ENCODE peak calls at places on chromosomes 7 and 10, in eight cellular contexts. One of them, this sample, is unnamed.

GRCh38 chr10:12056758-12057157 is 12.0 kb upstream of the DHTKD1 start:
- DNase-seq in body of pancreas: peak
- DNase-seq in uterus: no peak
- DNase-seq in IMR-90: no peak
- DNase-seq in H1: no peak
- DNase-seq in HCT116: no peak
- DNase-seq in A549: no peak
- DNase-seq in ovary: no peak
- DNase-seq in this sample: peak

GRCh38 chr7:155009570-155010157 is 6.7 kb upstream of the PAXIP1 start:
- DNase-seq in uterus: no peak
- DNase-seq in ovary: no peak
- DNase-seq in IMR-90: no peak
- DNase-seq in H1: no peak
- DNase-seq in A549: peak
- DNase-seq in HCT116: peak
- DNase-seq in body of pancreas: peak
- DNase-seq in this sample: no peak

GRCh38 chr10:125095228-125095627 is 65.1 kb downstream of the CTBP2 start:
- DNase-seq in uterus: no peak
- DNase-seq in H1: no peak
- DNase-seq in ovary: peak
- DNase-seq in IMR-90: no peak
- DNase-seq in A549: no peak
- DNase-seq in body of pancreas: peak
- DNase-seq in HCT116: no peak
- DNase-seq in this sample: no peak

GRCh38 chr7:80847027-80847426 is 71.8 kb downstream of the SEMA3C start:
- DNase-seq in A549: no peak
- DNase-seq in uterus: no peak
- DNase-seq in HCT116: no peak
- DNase-seq in ovary: no peak
- DNase-seq in IMR-90: peak
- DNase-seq in H1: no peak
- DNase-seq in body of pancreas: no peak
- DNase-seq in this sample: no peak

GRCh38 chr7:80826520-80827237 is 92.2 kb downstream of the SEMA3C start:
- DNase-seq in A549: no peak
- DNase-seq in H1: no peak
- DNase-seq in body of pancreas: no peak
- DNase-seq in uterus: no peak
- DNase-seq in HCT116: peak
- DNase-seq in ovary: no peak
- DNase-seq in IMR-90: peak
- DNase-seq in this sample: no peak

GRCh38 chr7:131529179-131529578 is 27.2 kb downstream of the PODXL start:
- DNase-seq in body of pancreas: no peak
- DNase-seq in H1: no peak
- DNase-seq in ovary: peak
- DNase-seq in uterus: no peak
- DNase-seq in A549: no peak
- DNase-seq in HCT116: no peak
- DNase-seq in IMR-90: no peak
- DNase-seq in this sample: no peak

GRCh38 chr7:98617051-98617959 is at the start of gene NPTX2:
- DNase-seq in HCT116: no peak
- DNase-seq in A549: no peak
- DNase-seq in uterus: no peak
- DNase-seq in ovary: no peak
- DNase-seq in IMR-90: no peak
- DNase-seq in body of pancreas: peak
- DNase-seq in H1: no peak
- DNase-seq in this sample: peak

GRCh38 chr7:151660141-151660540 is 140.4 kb upstream of the RHEB start:
- DNase-seq in A549: no peak
- DNase-seq in ovary: no peak
- DNase-seq in body of pancreas: no peak
- DNase-seq in IMR-90: peak
- DNase-seq in H1: no peak
- DNase-seq in HCT116: no peak
- DNase-seq in uterus: no peak
- DNase-seq in this sample: no peak

GRCh38 chr10:46223064-46223480 is 63.7 kb upstream of the ANTXRL start:
- DNase-seq in body of pancreas: no peak
- DNase-seq in IMR-90: no peak
- DNase-seq in A549: no peak
- DNase-seq in HCT116: no peak
- DNase-seq in H1: no peak
- DNase-seq in uterus: no peak
- DNase-seq in ovary: no peak
- DNase-seq in this sample: peak

GRCh38 chr7:132430041-132430440 is 146.2 kb downstream of the PLXNA4 start:
- DNase-seq in HCT116: no peak
- DNase-seq in H1: no peak
- DNase-seq in A549: no peak
- DNase-seq in uterus: no peak
- DNase-seq in ovary: no peak
- DNase-seq in IMR-90: no peak
- DNase-seq in body of pancreas: no peak
- DNase-seq in this sample: no peak

GRCh38 chr10:131082201-131082850 is 229.2 kb downstream of the TCERG1L start:
- DNase-seq in HCT116: no peak
- DNase-seq in IMR-90: no peak
- DNase-seq in ovary: no peak
- DNase-seq in A549: no peak
- DNase-seq in H1: no peak
- DNase-seq in body of pancreas: no peak
- DNase-seq in uterus: no peak
- DNase-seq in this sample: no peak

GRCh38 chr10:114408112-114408967 is 4.0 kb upstream of the AFAP1L2 start:
- DNase-seq in IMR-90: no peak
- DNase-seq in uterus: no peak
- DNase-seq in ovary: no peak
- DNase-seq in body of pancreas: no peak
- DNase-seq in A549: no peak
- DNase-seq in H1: no peak
- DNase-seq in HCT116: no peak
- DNase-seq in this sample: no peak

GRCh38 chr10:71838264-71839211 is 12.5 kb downstream of the PSAP start:
- DNase-seq in ovary: no peak
- DNase-seq in IMR-90: peak
- DNase-seq in uterus: no peak
- DNase-seq in body of pancreas: no peak
- DNase-seq in A549: no peak
- DNase-seq in H1: no peak
- DNase-seq in HCT116: no peak
- DNase-seq in this sample: no peak

GRCh38 chr10:46306550-46307184 is 19.9 kb downstream of the ANTXRL start:
- DNase-seq in ovary: no peak
- DNase-seq in IMR-90: no peak
- DNase-seq in body of pancreas: no peak
- DNase-seq in uterus: no peak
- DNase-seq in H1: no peak
- DNase-seq in HCT116: no peak
- DNase-seq in A549: no peak
- DNase-seq in this sample: no peak

DNA sequence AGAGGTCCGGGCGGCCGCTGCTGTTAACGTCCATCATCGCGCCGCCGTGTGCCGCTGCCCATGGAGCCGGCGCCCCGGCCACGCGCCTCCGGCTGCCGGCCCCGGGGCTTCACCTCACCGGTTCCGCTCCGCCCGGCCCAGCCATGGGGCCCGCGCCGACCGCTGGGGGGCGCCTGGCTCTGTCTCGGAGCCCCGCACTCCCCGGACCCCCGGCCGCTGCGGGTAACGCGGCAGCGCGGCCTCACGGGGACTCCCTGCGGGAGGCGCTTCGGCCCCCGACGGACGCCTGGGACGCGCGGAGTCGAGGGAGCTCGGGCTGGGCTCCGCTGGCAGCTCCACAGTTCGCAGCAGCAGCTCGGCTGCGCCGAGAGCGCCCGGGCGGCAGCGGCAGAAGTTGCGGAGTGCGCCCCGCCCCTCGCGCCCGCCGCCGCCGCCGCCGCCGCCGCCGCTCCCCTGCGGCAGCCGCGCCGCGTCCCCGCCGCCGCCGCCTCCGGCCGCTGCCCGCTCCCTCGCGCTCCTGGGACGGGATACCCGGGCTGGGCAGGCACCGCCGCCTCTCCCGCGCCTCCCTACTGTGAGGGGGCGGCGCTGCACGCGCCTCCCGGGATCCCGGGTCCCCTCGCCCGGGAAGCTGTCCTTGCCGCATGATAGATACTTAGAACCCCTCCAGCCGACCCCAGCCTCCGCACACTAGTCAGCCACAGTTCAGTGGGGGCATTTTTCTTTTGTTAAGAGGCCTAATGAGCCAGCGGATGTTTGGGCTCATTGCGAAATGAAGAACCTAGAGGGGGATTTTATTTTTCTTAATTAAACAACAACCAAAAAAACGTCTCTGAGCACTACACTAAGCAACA is at the start of gene HTR7:
- DNase-seq in ovary: peak
- DNase-seq in body of pancreas: peak
- DNase-seq in A549: peak
- DNase-seq in H1: no peak
- DNase-seq in IMR-90: peak
- DNase-seq in HCT116: no peak
- DNase-seq in uterus: peak
- DNase-seq in this sample: peak
- TF ChIP-seq CTCF in ovary: peak
- TF ChIP-seq CTCF in body of pancreas: peak
- TF ChIP-seq CTCF in A549: peak
- TF ChIP-seq CTCF in H1: peak
- TF ChIP-seq CTCF in IMR-90: peak
- TF ChIP-seq CTCF in HCT116: no peak
- TF ChIP-seq CTCF in uterus: peak
- TF ChIP-seq CTCF in this sample: peak

DNA sequence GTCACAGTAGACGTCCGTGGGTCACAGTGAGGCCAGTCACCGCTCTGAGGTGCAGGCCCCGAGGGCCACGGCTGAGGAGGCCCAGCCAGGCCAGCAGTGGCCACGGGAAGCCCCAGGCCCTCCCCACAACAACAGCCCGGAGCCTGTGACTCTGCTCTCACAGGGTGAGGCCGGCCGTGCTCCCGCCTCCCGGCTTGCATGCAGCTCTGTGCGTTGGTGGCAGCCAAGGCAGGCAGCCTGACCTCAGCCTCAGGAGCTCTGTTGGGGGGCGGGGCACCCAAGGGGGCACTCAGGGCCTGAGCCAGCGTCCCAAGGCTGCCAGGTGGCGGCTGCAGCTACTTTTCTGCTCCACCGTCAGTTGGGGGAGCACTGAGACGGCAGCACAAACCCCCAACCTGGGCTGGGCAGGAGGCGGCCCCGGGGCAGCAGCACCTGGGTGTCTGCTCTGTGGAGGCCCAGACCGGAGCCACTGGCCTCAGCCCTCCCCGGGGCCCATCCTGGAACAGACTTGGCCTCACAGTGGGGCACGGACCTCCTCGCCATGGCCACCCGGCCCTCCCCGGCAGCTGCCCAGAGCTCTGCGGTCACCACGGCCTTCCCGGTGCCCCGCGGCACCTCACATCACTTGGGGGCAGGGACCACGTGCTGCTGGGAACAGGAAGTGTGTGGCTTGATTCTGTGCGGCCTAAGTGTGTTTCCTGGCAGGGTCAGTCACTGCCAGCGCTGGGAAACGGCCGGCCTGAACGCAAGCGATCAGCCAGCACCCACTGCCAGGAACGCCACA is 13.3 kb downstream of the CYP2W1 start:
- DNase-seq in IMR-90: no peak
- DNase-seq in body of pancreas: no peak
- DNase-seq in H1: no peak
- DNase-seq in uterus: no peak
- DNase-seq in HCT116: no peak
- DNase-seq in ovary: no peak
- DNase-seq in A549: no peak
- DNase-seq in this sample: no peak
- TF ChIP-seq POLR2A in IMR-90: no peak
- TF ChIP-seq POLR2A in body of pancreas: no peak
- TF ChIP-seq POLR2A in H1: no peak
- TF ChIP-seq POLR2A in uterus: no peak
- TF ChIP-seq POLR2A in HCT116: no peak
- TF ChIP-seq POLR2A in ovary: no peak
- TF ChIP-seq POLR2A in A549: no peak
- TF ChIP-seq POLR2A in this sample: no peak

GRCh38 chr10:106608101-106608500 is 556.4 kb downstream of the SORCS1 start:
- DNase-seq in body of pancreas: no peak
- DNase-seq in IMR-90: peak
- DNase-seq in ovary: no peak
- DNase-seq in A549: no peak
- DNase-seq in uterus: no peak
- DNase-seq in H1: no peak
- DNase-seq in HCT116: no peak
- DNase-seq in this sample: no peak

GRCh38 chr10:106614293-106614692 is 550.2 kb downstream of the SORCS1 start:
- DNase-seq in IMR-90: no peak
- DNase-seq in HCT116: no peak
- DNase-seq in A549: no peak
- DNase-seq in ovary: no peak
- DNase-seq in body of pancreas: no peak
- DNase-seq in H1: no peak
- DNase-seq in uterus: no peak
- DNase-seq in this sample: no peak

GRCh38 chr10:106612381-106612780 is 552.1 kb downstream of the SORCS1 start:
- DNase-seq in ovary: no peak
- DNase-seq in IMR-90: no peak
- DNase-seq in H1: no peak
- DNase-seq in A549: no peak
- DNase-seq in HCT116: no peak
- DNase-seq in body of pancreas: no peak
- DNase-seq in uterus: no peak
- DNase-seq in this sample: no peak

GRCh38 chr10:106609466-106609865 is 555.0 kb downstream of the SORCS1 start:
- DNase-seq in body of pancreas: no peak
- DNase-seq in H1: no peak
- DNase-seq in HCT116: no peak
- DNase-seq in IMR-90: no peak
- DNase-seq in uterus: no peak
- DNase-seq in A549: no peak
- DNase-seq in ovary: no peak
- DNase-seq in this sample: no peak

DNA sequence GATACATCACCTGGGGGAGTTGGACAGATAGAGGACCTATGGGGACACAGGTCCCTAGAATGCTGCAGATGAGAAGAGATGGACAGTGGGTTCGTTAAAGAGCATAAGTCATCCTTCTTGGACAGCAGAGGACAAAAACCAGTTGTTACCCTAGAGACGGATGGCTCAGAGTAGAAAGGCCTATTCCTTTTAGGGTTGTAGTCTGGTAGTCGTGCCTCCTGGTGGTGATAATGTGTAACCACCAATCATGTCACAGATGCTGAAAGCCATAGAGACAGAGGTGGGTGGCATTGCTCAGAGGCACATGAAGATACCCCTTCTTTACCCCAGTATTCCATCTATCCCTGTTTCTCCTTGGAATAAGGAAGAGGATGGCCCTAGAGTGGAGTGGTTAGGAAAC is 554.6 kb downstream of the SORCS1 start:
- DNase-seq in uterus: no peak
- DNase-seq in H1: no peak
- DNase-seq in HCT116: no peak
- DNase-seq in IMR-90: no peak
- DNase-seq in body of pancreas: no peak
- DNase-seq in A549: no peak
- DNase-seq in ovary: no peak
- DNase-seq in this sample: no peak
- TF ChIP-seq CTCF in uterus: no peak
- TF ChIP-seq CTCF in H1: peak
- TF ChIP-seq CTCF in HCT116: no peak
- TF ChIP-seq CTCF in IMR-90: no peak
- TF ChIP-seq CTCF in body of pancreas: no peak
- TF ChIP-seq CTCF in A549: no peak
- TF ChIP-seq CTCF in ovary: no peak
- TF ChIP-seq CTCF in this sample: no peak

GRCh38 chr7:116258734-116259133 is 48.4 kb downstream of the TES start:
- DNase-seq in ovary: no peak
- DNase-seq in uterus: peak
- DNase-seq in body of pancreas: peak
- DNase-seq in A549: peak
- DNase-seq in H1: no peak
- DNase-seq in IMR-90: peak
- DNase-seq in HCT116: peak
- DNase-seq in this sample: peak
- TF ChIP-seq POLR2A in ovary: no peak
- TF ChIP-seq POLR2A in uterus: no peak
- TF ChIP-seq POLR2A in body of pancreas: no peak
- TF ChIP-seq POLR2A in A549: no peak
- TF ChIP-seq POLR2A in H1: no peak
- TF ChIP-seq POLR2A in IMR-90: peak
- TF ChIP-seq POLR2A in HCT116: no peak
- TF ChIP-seq POLR2A in this sample: no peak